ENCODE peak calls at places on chromosomes 2 and 18, in five cellular contexts. One of them, this sample, is unnamed.

GRCh38 chr2:28438532-28439063 is 45.9 kb downstream of the FOSL2 start:
- DNase-seq in IMR-90: no peak
- DNase-seq in A549: no peak
- DNase-seq in K562: no peak
- DNase-seq in GM12878: no peak
- DNase-seq in this sample: no peak

GRCh38 chr18:77088977-77089795 is 43.4 kb downstream of the MBP start:
- DNase-seq in IMR-90: no peak
- DNase-seq in A549: no peak
- DNase-seq in K562: no peak
- DNase-seq in GM12878: no peak
- DNase-seq in this sample: no peak

GRCh38 chr2:153519260-153519875 is 40.8 kb upstream of the RPRM start:
- DNase-seq in IMR-90: peak
- DNase-seq in A549: peak
- DNase-seq in K562: peak
- DNase-seq in GM12878: peak
- DNase-seq in this sample: peak

GRCh38 chr2:26344581-26345283 is 1.2 kb upstream of the SELENOI start:
- DNase-seq in IMR-90: peak
- DNase-seq in A549: peak
- DNase-seq in K562: peak
- DNase-seq in GM12878: no peak
- DNase-seq in this sample: no peak

GRCh38 chr18:48946329-48946835 is 4.4 kb downstream of the SMAD7 start:
- DNase-seq in IMR-90: peak
- DNase-seq in A549: no peak
- DNase-seq in K562: no peak
- DNase-seq in GM12878: no peak
- DNase-seq in this sample: peak

GRCh38 chr2:38233231-38233983 is 143.7 kb downstream of the ATL2 start:
- DNase-seq in IMR-90: peak
- DNase-seq in A549: no peak
- DNase-seq in K562: no peak
- DNase-seq in GM12878: no peak
- DNase-seq in this sample: no peak

GRCh38 chr18:53710080-53710479 is 514.4 kb downstream of the MBD2 start:
- DNase-seq in IMR-90: no peak
- DNase-seq in A549: no peak
- DNase-seq in K562: no peak
- DNase-seq in GM12878: no peak
- DNase-seq in this sample: no peak

GRCh38 chr2:201420442-201421113 is 30.7 kb downstream of the TRAK2 start:
- DNase-seq in IMR-90: peak
- DNase-seq in A549: no peak
- DNase-seq in K562: no peak
- DNase-seq in GM12878: no peak
- DNase-seq in this sample: no peak

GRCh38 chr18:26549486-26550435 is 1.4 kb upstream of the KCTD1 start:
- DNase-seq in IMR-90: peak
- DNase-seq in A549: peak
- DNase-seq in K562: no peak
- DNase-seq in GM12878: no peak
- DNase-seq in this sample: peak

GRCh38 chr2:224210495-224211472 is 171.7 kb upstream of the SERPINE2 start:
- DNase-seq in IMR-90: no peak
- DNase-seq in A549: no peak
- DNase-seq in K562: no peak
- DNase-seq in GM12878: no peak
- DNase-seq in this sample: peak

GRCh38 chr2:224518806-224519580 is 66.2 kb downstream of the CUL3 start:
- DNase-seq in IMR-90: peak
- DNase-seq in A549: no peak
- DNase-seq in K562: no peak
- DNase-seq in GM12878: no peak
- DNase-seq in this sample: no peak

GRCh38 chr2:101113441-101114267 is 37.5 kb downstream of the TBC1D8 start:
- DNase-seq in IMR-90: peak
- DNase-seq in A549: peak
- DNase-seq in K562: no peak
- DNase-seq in GM12878: no peak
- DNase-seq in this sample: peak

DNA sequence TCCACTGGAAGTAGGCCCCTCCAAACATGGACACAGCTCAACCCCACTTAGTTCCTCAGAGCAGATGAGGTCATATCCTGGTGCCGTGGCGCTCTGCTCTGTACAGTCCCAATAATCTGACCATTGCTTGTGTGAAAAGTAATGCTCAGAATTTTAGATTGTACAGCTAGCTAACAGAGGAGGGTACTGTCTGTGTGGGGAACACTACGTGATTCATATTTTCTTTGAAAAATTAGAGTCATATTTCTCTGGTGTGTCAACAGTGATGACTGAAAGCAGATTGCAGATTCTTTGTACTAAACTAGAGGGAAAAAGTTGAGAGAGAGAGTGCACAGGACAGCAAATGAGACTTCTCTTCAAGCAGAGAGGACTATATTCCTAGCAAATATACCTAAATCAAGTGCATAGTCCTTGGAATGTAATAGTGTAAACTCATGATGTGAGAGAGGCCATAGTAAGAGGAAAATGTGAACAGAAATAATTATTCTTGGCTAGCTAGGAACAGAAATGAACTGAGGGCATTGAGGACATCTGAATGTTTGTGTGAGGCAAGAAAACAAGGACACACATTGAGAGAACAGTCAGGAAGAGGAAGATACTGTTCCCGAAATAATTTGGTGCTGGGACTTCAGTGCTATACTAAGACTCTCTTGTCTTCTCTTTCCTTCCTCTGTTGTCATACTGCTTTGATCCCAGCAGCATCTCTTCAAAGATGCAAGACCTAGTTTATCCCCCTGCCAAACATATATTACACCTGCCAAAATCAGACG is 157.0 kb upstream of the RND3 start:
- DNase-seq in IMR-90: peak
- DNase-seq in A549: peak
- DNase-seq in K562: no peak
- DNase-seq in GM12878: no peak
- DNase-seq in this sample: no peak
- TF ChIP-seq RCOR1 in IMR-90: no peak
- TF ChIP-seq RCOR1 in A549: no peak
- TF ChIP-seq RCOR1 in K562: no peak
- TF ChIP-seq RCOR1 in GM12878: no peak
- TF ChIP-seq RCOR1 in this sample: no peak

GRCh38 chr2:120624056-120624737 is 111.5 kb upstream of the GLI2 start:
- DNase-seq in IMR-90: no peak
- DNase-seq in A549: no peak
- DNase-seq in K562: no peak
- DNase-seq in GM12878: no peak
- DNase-seq in this sample: no peak
- TF ChIP-seq RCOR1 in IMR-90: no peak
- TF ChIP-seq RCOR1 in A549: no peak
- TF ChIP-seq RCOR1 in K562: no peak
- TF ChIP-seq RCOR1 in GM12878: no peak
- TF ChIP-seq RCOR1 in this sample: no peak

GRCh38 chr2:75047907-75048625 is 89.6 kb downstream of the POLE4 start:
- DNase-seq in IMR-90: peak
- DNase-seq in A549: peak
- DNase-seq in K562: no peak
- DNase-seq in GM12878: no peak
- DNase-seq in this sample: no peak

GRCh38 chr2:75041791-75042231 is 83.4 kb downstream of the POLE4 start:
- DNase-seq in IMR-90: peak
- DNase-seq in A549: no peak
- DNase-seq in K562: no peak
- DNase-seq in GM12878: no peak
- DNase-seq in this sample: no peak

GRCh38 chr2:75044291-75044690 is 85.8 kb downstream of the POLE4 start:
- DNase-seq in IMR-90: no peak
- DNase-seq in A549: no peak
- DNase-seq in K562: no peak
- DNase-seq in GM12878: no peak
- DNase-seq in this sample: peak

GRCh38 chr2:75042823-75043222 is 84.4 kb downstream of the POLE4 start:
- DNase-seq in IMR-90: no peak
- DNase-seq in A549: no peak
- DNase-seq in K562: no peak
- DNase-seq in GM12878: no peak
- DNase-seq in this sample: no peak

DNA sequence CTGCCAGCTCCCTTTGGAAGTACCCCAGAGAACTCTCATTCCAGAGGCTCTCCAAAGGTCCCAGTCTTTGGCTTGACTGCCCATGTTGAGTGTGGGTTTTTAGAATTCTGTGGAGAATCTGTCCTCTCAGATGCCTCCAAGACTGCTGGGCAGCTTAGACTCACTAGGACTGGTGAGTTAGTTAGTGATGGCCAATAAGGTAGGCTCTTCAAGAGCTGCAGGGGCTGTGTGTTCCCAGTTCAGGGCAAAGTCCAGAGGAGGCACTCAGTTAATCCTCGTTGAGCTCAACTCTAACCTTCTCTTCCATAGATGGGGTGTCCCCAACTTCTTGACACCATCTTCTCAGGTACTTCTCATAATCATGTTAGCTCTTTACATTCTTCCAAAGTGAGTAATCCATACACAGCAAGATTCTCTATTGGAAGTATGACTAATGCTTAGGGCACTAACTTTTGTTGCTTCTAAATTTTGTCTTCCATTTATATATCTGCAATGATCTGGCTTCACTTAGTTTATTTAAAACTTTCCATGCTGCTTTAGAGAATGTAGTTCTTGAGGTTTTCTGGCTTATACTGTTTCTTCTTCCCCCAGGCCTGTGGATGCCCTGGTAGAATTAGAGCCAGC is 88.9 kb downstream of the POLE4 start:
- DNase-seq in IMR-90: peak
- DNase-seq in A549: peak
- DNase-seq in K562: no peak
- DNase-seq in GM12878: no peak
- DNase-seq in this sample: no peak
- TF ChIP-seq RCOR1 in IMR-90: no peak
- TF ChIP-seq RCOR1 in A549: no peak
- TF ChIP-seq RCOR1 in K562: no peak
- TF ChIP-seq RCOR1 in GM12878: no peak
- TF ChIP-seq RCOR1 in this sample: no peak

GRCh38 chr2:193963472-193964119 is 1693.4 kb upstream of the SLC39A10 start:
- DNase-seq in IMR-90: no peak
- DNase-seq in A549: peak
- DNase-seq in K562: no peak
- DNase-seq in GM12878: no peak
- DNase-seq in this sample: peak

GRCh38 chr2:193965263-193965662 is 1691.8 kb upstream of the SLC39A10 start:
- DNase-seq in IMR-90: no peak
- DNase-seq in A549: no peak
- DNase-seq in K562: no peak
- DNase-seq in GM12878: no peak
- DNase-seq in this sample: no peak

GRCh38 chr2:193966590-193966989 is 1690.4 kb upstream of the SLC39A10 start:
- DNase-seq in IMR-90: peak
- DNase-seq in A549: peak
- DNase-seq in K562: no peak
- DNase-seq in GM12878: no peak
- DNase-seq in this sample: no peak
- TF ChIP-seq RCOR1 in IMR-90: no peak
- TF ChIP-seq RCOR1 in A549: no peak
- TF ChIP-seq RCOR1 in K562: no peak
- TF ChIP-seq RCOR1 in GM12878: no peak
- TF ChIP-seq RCOR1 in this sample: no peak

DNA sequence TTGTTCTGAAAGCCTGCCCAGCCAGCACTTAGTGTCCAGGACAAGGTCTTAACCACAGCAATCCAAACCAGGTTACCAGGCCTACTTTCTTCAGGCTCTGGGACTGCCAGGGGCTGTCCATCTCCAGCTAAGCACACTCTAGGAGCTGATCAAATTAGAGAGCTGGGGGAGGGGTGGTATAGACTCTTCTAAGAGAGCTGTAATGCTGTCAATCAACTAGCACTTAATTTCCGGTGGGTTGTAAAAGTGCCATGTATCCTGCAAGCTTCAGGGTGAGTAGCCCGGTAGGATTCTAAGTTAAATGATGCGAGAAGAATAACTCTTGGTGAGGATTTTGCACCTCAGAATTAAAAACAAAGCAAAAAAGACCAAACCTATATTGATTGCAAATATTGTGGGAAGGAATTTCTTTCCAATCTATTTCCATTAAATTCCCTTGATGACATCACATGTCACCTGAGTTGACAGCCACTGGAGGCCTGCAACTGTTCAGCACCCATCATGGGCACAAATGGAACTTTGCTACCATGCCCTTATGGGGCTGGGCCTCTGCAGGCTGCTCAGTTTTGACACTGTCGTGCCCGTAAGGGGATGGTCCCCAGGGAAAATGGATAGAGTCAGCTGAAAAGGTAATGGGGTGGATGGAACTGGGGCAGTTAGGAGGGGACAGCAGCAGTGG is 8.7 kb upstream of the COX7A2L start:
- DNase-seq in IMR-90: no peak
- DNase-seq in A549: no peak
- DNase-seq in K562: no peak
- DNase-seq in GM12878: no peak
- DNase-seq in this sample: no peak
- TF ChIP-seq RCOR1 in IMR-90: no peak
- TF ChIP-seq RCOR1 in A549: no peak
- TF ChIP-seq RCOR1 in K562: no peak
- TF ChIP-seq RCOR1 in GM12878: no peak
- TF ChIP-seq RCOR1 in this sample: no peak

DNA sequence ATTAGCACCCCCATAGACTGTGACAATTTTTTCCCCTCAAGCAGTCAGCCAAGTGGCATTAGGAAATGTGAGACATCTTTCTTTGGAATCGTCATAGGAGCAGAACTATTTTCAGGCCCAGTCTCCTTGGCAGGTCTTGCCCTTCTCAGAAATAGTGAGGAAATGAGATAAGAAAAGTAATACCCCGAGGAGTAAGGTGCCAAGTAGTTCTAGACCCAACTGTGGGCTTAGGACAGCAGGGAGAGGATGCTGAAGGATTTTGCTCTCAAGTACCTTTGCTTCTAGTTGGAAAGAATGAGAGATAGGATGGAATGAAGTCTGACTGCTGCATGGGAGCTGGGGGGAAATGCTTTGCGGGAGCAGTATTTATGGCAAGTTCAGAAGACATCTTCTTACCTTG is 31.8 kb downstream of the PRKCE start:
- DNase-seq in IMR-90: no peak
- DNase-seq in A549: no peak
- DNase-seq in K562: no peak
- DNase-seq in GM12878: no peak
- DNase-seq in this sample: no peak
- TF ChIP-seq RCOR1 in IMR-90: no peak
- TF ChIP-seq RCOR1 in A549: no peak
- TF ChIP-seq RCOR1 in K562: no peak
- TF ChIP-seq RCOR1 in GM12878: no peak
- TF ChIP-seq RCOR1 in this sample: no peak